ENCODE peak calls at places on chromosomes 2 and 18, in five cellular contexts. I, V, O, S and E are unnamed samples.

GRCh38 chr18:10863026-10863425 is 286.3 kb downstream of the PIEZO2 start:
- DNase-seq in S (no peak), O (no peak), V (no peak), I (no peak), E (no peak)

GRCh38 chr2:237213325-237214040 is 127.8 kb downstream of the COPS8 start:
- DNase-seq in V (no peak), S (peak), I (no peak), O (no peak), E (no peak)

GRCh38 chr2:139885921-139886498 is 1105.8 kb upstream of the NXPH2 start:
- DNase-seq in S (no peak), I (no peak), V (no peak), O (no peak), E (no peak)

GRCh38 chr2:43005211-43005974 is 213.0 kb upstream of the HAAO start:
- DNase-seq in I (peak), O (no peak), S (no peak), V (no peak), E (no peak)

GRCh38 chr2:200101862-200102261 is 146.5 kb downstream of the MAIP1 start:
- DNase-seq in I (no peak), V (no peak), O (no peak), S (no peak), E (no peak)

GRCh38 chr2:164843346-164843841 is 1.8 kb upstream of the COBLL1 start:
- DNase-seq in S (peak), O (no peak), V (no peak), I (peak), E (no peak)

GRCh38 chr2:176146645-176147044 is 4.7 kb upstream of the HOXD4 start:
- DNase-seq in I (no peak), V (no peak), S (no peak), O (no peak), E (no peak)

GRCh38 chr2:158004131-158004530 is 97.5 kb upstream of the UPP2 start:
- DNase-seq in O (no peak), I (no peak), S (peak), V (no peak), E (no peak)

GRCh38 chr2:104078431-104079157 is 775.3 kb upstream of the POU3F3 start:
- DNase-seq in S (no peak), V (peak), I (peak), O (no peak), E (no peak)

GRCh38 chr2:128714285-128714684 is 395.6 kb upstream of the HS6ST1 start:
- DNase-seq in I (no peak), O (no peak), S (no peak), V (no peak), E (no peak)

GRCh38 chr2:120401275-120402069 is 55.5 kb downstream of the INHBB start:
- DNase-seq in O (no peak), S (no peak), V (no peak), I (no peak), E (no peak)

GRCh38 chr2:235238537-235238936 is 255.3 kb upstream of the AGAP1 start:
- DNase-seq in V (no peak), S (peak), O (no peak), I (no peak), E (no peak)

GRCh38 chr18:47203626-47204464 is 27.7 kb upstream of the IER3IP1 start:
- DNase-seq in V (no peak), O (no peak), I (no peak), S (no peak), E (no peak)

GRCh38 chr2:1731512-1731962 is 12.8 kb downstream of the PXDN start:
- DNase-seq in S (peak), O (peak), V (no peak), I (no peak), E (no peak)

GRCh38 chr2:167924556-167924955 is 322.8 kb downstream of the STK39 start:
- DNase-seq in O (no peak), S (no peak), I (no peak), V (no peak), E (no peak)

GRCh38 chr2:9107168-9108025 is 99.2 kb upstream of the ASAP2 start:
- DNase-seq in V (no peak), S (peak), O (no peak), I (no peak), E (no peak)

GRCh38 chr2:172446524-172447063 is 19.2 kb downstream of the ITGA6 start:
- DNase-seq in S (no peak), O (no peak), V (no peak), I (no peak), E (no peak)

GRCh38 chr18:2223859-2224258 is 347.4 kb downstream of the METTL4 start:
- DNase-seq in O (peak), S (peak), V (peak), I (peak), E (peak)

GRCh38 chr2:230205034-230205433 is 14.8 kb downstream of the SP110 start:
- DNase-seq in O (no peak), S (no peak), I (no peak), V (peak), E (no peak)

GRCh38 chr2:230205721-230206120 is 14.1 kb downstream of the SP110 start:
- DNase-seq in O (no peak), S (no peak), I (no peak), V (no peak), E (no peak)

GRCh38 chr2:230202430-230203109 is 17.2 kb downstream of the SP110 start:
- DNase-seq in V (peak), O (no peak), S (no peak), I (peak), E (no peak)

GRCh38 chr2:230208576-230208975 is 11.2 kb downstream of the SP110 start:
- DNase-seq in S (no peak), V (no peak), I (no peak), O (no peak), E (no peak)

DNA sequence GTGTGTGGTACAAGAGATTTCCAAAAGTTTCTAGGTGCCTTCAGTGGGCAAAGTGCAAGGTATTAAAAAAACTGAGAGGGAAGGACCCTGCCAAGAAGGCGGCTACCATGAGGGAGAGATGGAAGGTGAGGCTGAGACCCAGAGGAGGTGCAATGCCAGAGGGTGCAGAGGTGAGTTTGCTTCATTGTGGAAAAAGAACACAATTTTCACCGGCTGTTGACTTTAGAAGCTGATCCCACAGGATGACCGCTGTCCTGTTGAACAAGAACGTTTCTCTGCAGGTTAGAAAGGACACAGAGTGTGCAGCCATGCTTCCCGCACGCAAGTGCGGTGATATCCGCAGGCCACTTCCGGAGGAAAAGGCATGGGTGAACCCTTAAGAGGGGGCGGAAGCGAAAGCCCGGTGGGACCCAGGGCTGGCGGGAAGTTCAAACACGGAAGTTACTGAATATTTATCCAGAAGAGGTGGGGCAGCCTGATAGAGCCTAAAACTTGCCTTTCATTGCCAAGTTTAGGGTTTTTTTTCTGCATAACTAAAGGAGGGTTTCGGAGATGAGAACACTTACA is 16.6 kb downstream of the SP110 start:
- DNase-seq in I (no peak), O (no peak), V (peak), S (no peak), E (no peak)
- H3K4me3 ChIP-seq in I (no peak), O (no peak), V (peak), S (no peak), E (no peak)

GRCh38 chr2:159963700-159964099 is 98.7 kb downstream of the PLA2R1 start:
- DNase-seq in S (no peak), I (no peak), O (no peak), V (no peak), E (no peak)

GRCh38 chr2:159973325-159973724 is 89.1 kb downstream of the PLA2R1 start:
- DNase-seq in S (no peak), I (no peak), O (no peak), V (no peak), E (no peak)

GRCh38 chr2:159971365-159972122 is 90.9 kb downstream of the PLA2R1 start:
- DNase-seq in S (no peak), I (no peak), V (peak), O (no peak), E (no peak)

DNA sequence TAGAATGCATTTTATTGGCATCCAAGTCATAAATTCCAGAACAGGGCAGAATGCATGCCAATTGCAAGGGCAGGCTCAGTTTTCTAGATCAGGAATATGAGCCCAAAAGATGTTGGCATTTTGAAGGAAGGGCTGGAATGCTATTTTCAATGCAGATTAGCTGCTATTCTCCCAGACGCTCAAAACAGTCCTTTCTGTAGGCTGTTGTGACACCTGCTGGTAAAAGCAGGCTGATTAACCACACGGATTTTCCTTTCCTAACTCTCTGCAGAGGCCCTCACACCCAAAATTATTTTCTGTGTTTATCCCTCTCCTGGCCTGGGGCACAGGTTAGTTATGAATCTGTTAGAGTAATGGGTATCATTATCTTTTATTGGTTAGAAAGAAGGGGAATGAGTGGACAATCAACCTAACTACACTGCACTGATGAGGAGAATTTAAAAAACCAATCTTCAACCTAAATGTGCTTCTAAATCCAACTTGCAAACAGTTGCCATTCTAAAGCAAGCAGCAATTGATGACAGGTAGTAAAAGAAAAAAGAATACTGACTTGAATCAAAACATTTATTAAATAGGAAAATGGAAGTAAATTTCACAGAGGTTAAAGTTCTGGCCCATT is 94.0 kb downstream of the PLA2R1 start:
- DNase-seq in O (peak), V (peak), I (peak), S (peak), E (no peak)
- TF ChIP-seq CTCF in O (peak), V (peak), I (peak), S (peak), E (peak)

DNA sequence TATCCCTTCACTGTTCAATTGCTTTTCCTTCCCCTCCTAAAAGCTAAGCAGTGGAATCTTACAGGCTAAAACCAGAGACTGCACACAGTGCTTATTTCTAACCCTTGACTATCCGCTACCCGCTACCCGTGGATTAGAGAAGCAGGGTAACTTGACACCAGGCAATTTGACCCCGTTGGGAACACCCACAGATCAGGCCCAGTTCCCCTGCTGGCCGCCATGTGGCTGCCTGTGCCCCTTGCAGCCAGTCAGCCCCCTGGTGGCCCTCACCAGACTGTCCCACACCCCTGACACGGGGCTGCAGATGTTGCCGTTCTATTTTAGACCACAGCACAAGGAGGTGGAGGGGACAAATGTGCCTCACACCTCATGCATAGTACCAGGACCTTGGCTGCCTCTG is 74.8 kb downstream of the TXNL1 start:
- DNase-seq in S (no peak), I (peak), V (peak), O (peak), E (no peak)
- H3K4me3 ChIP-seq in S (no peak), I (no peak), V (no peak), O (no peak), E (no peak)

DNA sequence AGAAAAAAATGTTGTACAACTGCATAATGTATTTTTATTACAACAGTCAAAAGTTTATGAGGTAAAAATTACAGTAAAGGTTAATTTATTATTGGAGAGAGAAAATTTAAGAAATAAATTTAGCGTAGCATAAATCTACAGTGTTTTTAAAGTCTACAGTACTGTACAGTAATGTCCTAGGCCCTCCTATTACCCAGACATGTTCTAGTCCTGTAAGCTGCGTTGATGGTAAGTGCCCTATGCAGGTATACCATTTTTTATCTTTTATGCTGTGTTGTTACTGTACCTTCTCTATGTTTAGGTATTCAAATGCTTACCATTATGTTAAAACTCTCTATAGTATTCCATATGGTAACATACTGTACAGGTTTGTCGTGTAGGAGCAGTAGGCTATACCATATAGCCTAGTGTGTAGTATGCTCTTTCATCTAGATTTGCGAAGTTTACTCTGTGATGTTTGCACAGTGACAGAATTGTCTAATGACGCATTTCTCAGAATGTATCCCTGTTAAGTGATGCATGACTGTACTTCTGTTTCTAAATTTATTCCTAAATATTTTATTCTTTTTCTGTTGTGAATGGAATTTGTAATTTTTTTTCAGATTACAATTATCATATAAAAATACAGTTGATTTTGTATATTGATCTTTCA is 24.5 kb downstream of the ABI2 start:
- DNase-seq in V (no peak), O (no peak), I (no peak), S (no peak), E (no peak)
- TF ChIP-seq CTCF in V (no peak), O (no peak), I (no peak), S (no peak), E (no peak)

DNA sequence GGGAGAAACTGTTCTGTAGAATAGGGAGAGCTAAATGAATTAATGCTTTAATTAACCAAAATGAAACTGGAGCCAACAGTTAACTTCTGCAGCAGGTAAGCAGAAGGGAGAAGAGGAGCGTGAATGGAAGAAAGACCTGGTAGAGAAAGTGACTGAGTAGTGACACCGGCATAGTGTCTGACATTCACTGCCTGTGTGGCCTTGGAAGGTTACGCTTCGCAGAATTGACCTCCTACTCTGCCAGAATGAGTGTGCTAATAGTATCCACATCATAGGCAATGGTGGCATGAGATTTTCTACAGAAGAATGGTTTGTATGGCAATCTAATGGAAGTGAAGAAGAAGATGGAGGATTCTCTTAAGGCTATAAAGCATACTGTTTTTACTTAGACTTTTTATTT is 614.4 kb downstream of the CPS1 start:
- DNase-seq in V (no peak), I (no peak), S (no peak), O (no peak), E (no peak)
- H3K4me3 ChIP-seq in V (no peak), I (no peak), S (no peak), O (no peak), E (no peak)

DNA sequence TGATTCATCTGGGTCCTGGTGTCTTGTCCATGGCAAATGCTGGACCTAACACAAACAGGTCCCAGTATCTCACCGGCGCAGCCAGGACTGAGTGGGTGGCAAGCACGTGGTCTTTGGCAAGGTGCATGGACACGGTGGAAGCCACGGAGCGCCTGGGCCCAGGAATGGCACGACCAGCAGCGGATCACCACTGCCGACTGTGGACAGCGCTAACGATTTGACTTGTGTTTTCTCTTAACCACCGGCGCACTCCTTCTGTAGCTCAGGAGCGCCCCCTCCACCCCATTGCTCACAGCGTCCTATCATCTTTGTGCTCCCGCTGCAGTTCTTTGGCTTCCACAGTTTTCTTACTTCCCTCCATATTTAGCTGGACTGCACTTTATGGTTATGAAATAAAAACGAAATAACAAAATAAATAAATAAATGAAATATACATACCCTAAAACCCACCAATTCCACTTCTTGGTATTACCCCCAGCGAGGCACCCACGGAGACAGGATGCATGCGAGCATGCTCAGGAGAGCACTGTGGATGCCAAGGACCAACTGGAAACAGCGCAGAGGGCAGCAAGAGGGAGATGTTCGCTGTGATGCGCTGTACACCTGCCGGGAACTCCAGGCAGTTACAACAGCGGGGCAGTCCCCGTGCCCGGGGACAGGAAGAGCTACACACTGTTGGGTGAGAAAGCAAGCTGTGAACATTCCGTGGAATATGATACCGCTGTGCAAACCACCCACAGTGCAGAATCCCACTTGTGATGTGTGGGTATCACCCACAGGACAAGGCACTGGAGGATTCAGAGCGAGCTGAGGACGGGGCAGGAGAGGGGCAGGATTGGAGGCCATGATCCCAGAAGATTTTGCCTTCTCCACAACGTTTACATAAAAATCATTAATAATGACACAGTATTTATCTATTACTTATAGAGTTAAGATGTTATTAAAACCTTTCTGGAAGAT is 7.0 kb upstream of the CIDEA start:
- DNase-seq in I (no peak), O (no peak), S (peak), V (no peak), E (no peak)
- TF ChIP-seq CTCF in I (no peak), O (no peak), S (peak), V (peak), E (no peak)